ENCODE peak calls at places on chromosomes 3 and 15, in ten cellular contexts. G is heart left ventricle; O is sigmoid colon; V is IMR-90; R is transverse colon; Y is brain microvascular endothelial cell; B is CD8-positive, alpha-beta T cell; C is hepatocyte; Z is BJ; T is fibroblast of lung. X is an unnamed sample.
A peak's percentile ranks its signal among the peaks of the same experiment; 100 is the strongest.

GRCh38 chr3:83513677-83514076 is 1445.1 kb upstream of the CADM2 start:
- DNase-seq in B (no peak), T (no peak), O (no peak), Z (no peak), V (no peak), C (no peak), Y (no peak), R (no peak), G (no peak), X (no peak)

GRCh38 chr15:60009124-60009523 is 5.0 kb downstream of the FOXB1 start:
- DNase-seq in Y (no peak), G (no peak), C (no peak), O (no peak), V (no peak), B (no peak), Z (no peak), R (no peak), T (no peak), X (no peak)

GRCh38 chr3:28940530-28940929 is 340.3 kb upstream of the RBMS3 start:
- DNase-seq in G (no peak), V (peak; percentile 92), Z (peak; percentile 74), C (peak; percentile 5), O (no peak), T (peak; percentile 98), B (no peak), Y (peak; percentile 80), R (no peak), X (no peak)

GRCh38 chr3:126834596-126835471 is 130.8 kb downstream of the CHCHD6 start:
- DNase-seq in C (no peak), V (no peak), Y (no peak), R (no peak), B (no peak), T (peak; percentile 54), G (no peak), O (peak; percentile 21), Z (no peak), X (no peak)

GRCh38 chr15:99474041-99474906 is 91.5 kb upstream of the MEF2A start:
- DNase-seq in C (no peak), T (no peak), G (peak; percentile 74), O (peak; percentile 76), V (no peak), Y (no peak), B (no peak), Z (no peak), R (peak; percentile 32), X (no peak)

GRCh38 chr3:9817437-9817836 is 7.4 kb downstream of the TTLL3 start:
- DNase-seq in G (no peak), R (no peak), T (peak; percentile 41), C (no peak), Y (no peak), B (no peak), V (no peak), Z (no peak), O (no peak), X (no peak)

GRCh38 chr3:113194747-113195400 is 16.5 kb upstream of the BOC start:
- DNase-seq in Z (no peak), Y (no peak), O (no peak), V (peak; percentile 7), T (no peak), G (no peak), B (no peak), R (no peak), C (peak; percentile 58), X (peak; percentile 12)

GRCh38 chr15:40825661-40826088 is 2.8 kb downstream of the PPP1R14D start:
- DNase-seq in Y (no peak), B (no peak), V (peak; percentile 69), G (no peak), C (peak; percentile 54), R (peak; percentile 80), O (no peak), T (peak; percentile 34), Z (no peak), X (peak; percentile 40)

DNA sequence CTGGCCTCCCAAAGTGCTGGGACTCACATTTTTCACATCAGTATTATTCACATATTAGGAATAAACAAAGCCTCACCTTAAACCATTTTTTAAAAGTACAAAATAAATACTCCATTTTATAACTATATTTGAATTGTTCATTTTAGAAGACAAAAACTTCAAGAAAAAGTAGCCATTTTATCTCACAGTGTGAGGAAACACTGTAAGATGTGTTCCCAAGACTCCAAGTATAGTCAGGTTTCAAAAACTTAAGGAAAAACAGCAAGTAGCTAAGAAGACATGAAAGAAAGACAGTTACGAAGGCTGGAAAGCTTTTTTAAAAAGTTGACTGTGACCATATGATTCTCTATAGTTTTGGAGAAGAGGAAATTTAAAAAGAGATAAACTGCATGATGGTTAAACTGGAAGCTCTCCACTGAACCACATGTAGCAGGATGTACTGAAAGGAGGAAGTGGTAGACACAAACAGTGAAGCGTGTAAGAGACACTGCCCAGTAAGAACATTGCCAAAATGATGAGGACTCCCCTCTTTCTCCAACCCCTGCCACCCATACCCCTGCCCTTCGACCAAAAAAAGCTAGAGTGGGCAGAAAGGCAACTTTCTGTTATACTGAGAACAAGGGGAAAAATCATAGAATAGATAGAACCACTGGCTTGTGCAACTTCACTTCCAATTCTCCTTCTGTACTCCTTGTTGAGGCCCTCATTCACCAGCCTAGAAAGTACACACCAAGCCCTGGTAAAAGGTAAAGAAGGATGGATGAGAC is 6.2 kb upstream of the TMF1 start:
- DNase-seq in G (no peak), Y (no peak), R (no peak), B (no peak), V (no peak), Z (no peak), C (no peak), T (no peak), O (no peak), X (no peak)
- H3K36me3 ChIP-seq in G (peaks cover 23% of the 10 kb centered on the region), Y (peaks cover 39% of the 10 kb centered on the region), R (no peaks in the 10 kb centered on the region), B (peaks cover 22% of the 10 kb centered on the region), V (peaks cover 28% of the 10 kb centered on the region), Z (peaks cover 3% of the 10 kb centered on the region), C (no peaks in the 10 kb centered on the region), T (peaks cover 5% of the 10 kb centered on the region), O (peaks cover 4% of the 10 kb centered on the region), X (peaks cover 3% of the 10 kb centered on the region)

GRCh38 chr3:178703268-178703975 is 167.2 kb downstream of the KCNMB2 start:
- DNase-seq in O (no peak), Y (peak; percentile 85), C (peak; percentile 32), T (peak; percentile 77), V (peak; percentile 97), R (no peak), G (no peak), B (no peak), Z (peak; percentile 78), X (peak; percentile 97)
- TF ChIP-seq CTCF in O (no peak), Y (peak; percentile 61), C (no peak), T (no peak), V (peak; percentile 24), R (no peak), G (no peak), B (no peak), Z (no peak), X (peak; percentile 39)

GRCh38 chr3:184562146-184562861 is 719 bp downstream of the EPHB3 start:
- DNase-seq in B (no peak), C (no peak), T (no peak), Y (no peak), Z (no peak), V (no peak), R (no peak), G (no peak), O (no peak), X (no peak)
- H3K27me3 ChIP-seq in B (peaks cover 6% of the 10 kb centered on the region), C (no peaks in the 10 kb centered on the region), T (peaks cover 12% of the 10 kb centered on the region), Y (peaks cover 40% of the 10 kb centered on the region), Z (peaks cover 11% of the 10 kb centered on the region), V (peaks cover 25% of the 10 kb centered on the region), R (no peaks in the 10 kb centered on the region), G (peaks cover 16% of the 10 kb centered on the region), O (no peaks in the 10 kb centered on the region), X (no peaks in the 10 kb centered on the region)

GRCh38 chr3:55218577-55218976 is 268.5 kb downstream of the WNT5A start:
- DNase-seq in R (no peak), G (no peak), Z (no peak), V (no peak), O (no peak), T (no peak), C (no peak), B (no peak), Y (no peak), X (no peak)
- H3K36me3 ChIP-seq in R (no peaks in the 10 kb centered on the region), G (no peaks in the 10 kb centered on the region), Z (no peaks in the 10 kb centered on the region), V (no peaks in the 10 kb centered on the region), O (no peaks in the 10 kb centered on the region), T (no peaks in the 10 kb centered on the region), C (no peaks in the 10 kb centered on the region), B (no peaks in the 10 kb centered on the region), Y (no peaks in the 10 kb centered on the region), X (no peaks in the 10 kb centered on the region)

GRCh38 chr15:100942656-100943055 is 23.5 kb downstream of the LRRK1 start:
- DNase-seq in R (no peak), O (no peak), V (no peak), C (no peak), G (no peak), T (no peak), Y (no peak), Z (no peak), B (no peak), X (no peak)
- TF ChIP-seq CTCF in R (no peak), O (no peak), V (no peak), C (no peak), G (no peak), T (no peak), Y (no peak), Z (no peak), B (no peak), X (no peak)